ENCODE peak calls at places on chromosomes 12 and 14, in ten cellular contexts. Y is activated naive CD8-positive, alpha-beta T cell treated with anti-CD3 and anti-CD28 coated beads, Interleukin-2, amount 50 U/mL, for 16 hours; X is Calu3; S is HEK293T; K is cardiac fibroblast; N is ACHN; A is endodermal cell; M is hippocampal formation; C is activated T-helper 1 cell treated with anti-CD3 and anti-CD28 coated beads, Interleukin-12 subunit alpha, Interleukin-12 subunit beta, Interleukin-2, Interleukin-4 antibody, amounts not matched to agents 30 ng/mL and 10 ng/mL and 1 ng/mL, durations not matched to agents 14 hours and 24 hours and 36 hours; L is NCI-H774. T is an unnamed sample.

GRCh38 chr12:45762185-45763110 is 32.9 kb downstream of the ARID2 start:
- DNase-seq in Y (no peak), X (peak), S (peak), K (peak), N (peak), A (peak), M (no peak), C (no peak), L (peak), T (peak)

GRCh38 chr14:59249029-59249428 is 60.6 kb downstream of the DAAM1 start:
- DNase-seq in Y (no peak), X (no peak), S (no peak), K (peak), N (no peak), A (no peak), M (no peak), C (no peak), L (no peak), T (no peak)

GRCh38 chr12:68624933-68625332 is 14.2 kb downstream of the RAP1B start:
- DNase-seq in Y (no peak), X (no peak), S (no peak), K (no peak), N (no peak), A (no peak), M (no peak), C (no peak), L (no peak), T (no peak)

GRCh38 chr12:47794679-47795078 is 21.6 kb downstream of the SLC48A1 start:
- DNase-seq in Y (no peak), X (no peak), S (no peak), K (no peak), N (no peak), A (no peak), M (no peak), C (no peak), L (no peak), T (no peak)

GRCh38 chr14:68628605-68629310 is 164.1 kb downstream of the ZFP36L1 start:
- DNase-seq in Y (no peak), X (peak), S (no peak), K (no peak), N (no peak), A (peak), M (no peak), C (no peak), L (no peak), T (no peak)

GRCh38 chr12:6277982-6278438 is 32.5 kb upstream of the PLEKHG6 start:
- DNase-seq in Y (no peak), X (peak), S (no peak), K (no peak), N (no peak), A (no peak), M (no peak), C (peak), L (no peak), T (no peak)

GRCh38 chr14:95452176-95452889 is 64.1 kb downstream of the SYNE3 start:
- DNase-seq in Y (no peak), X (peak), S (peak), K (peak), N (peak), A (peak), M (peak), C (no peak), L (peak), T (no peak)

GRCh38 chr12:52235001-52235760 is 2.1 kb downstream of the KRT7 start:
- DNase-seq in Y (no peak), X (peak), S (no peak), K (no peak), N (no peak), A (no peak), M (no peak), C (no peak), L (no peak), T (no peak)